ENCODE peak calls at places on chromosome 16, in ten cellular contexts. One of them, this sample, is unnamed.

GRCh38 chr16:47320546-47321315 is 140.1 kb downstream of the ITFG1 start:
- DNase-seq in breast epithelium: no peak
- DNase-seq in Daoy: no peak
- DNase-seq in substantia nigra: no peak
- DNase-seq in AG10803: peak
- DNase-seq in naive thymus-derived CD4-positive, alpha-beta T cell: no peak
- DNase-seq in psoas muscle: no peak
- DNase-seq in T-helper 1 cell: no peak
- DNase-seq in neural progenitor cell: no peak
- DNase-seq in GM10248: no peak
- DNase-seq in this sample: peak

GRCh38 chr16:49560018-49560830 is 186.6 kb downstream of the C16orf78 start:
- DNase-seq in breast epithelium: no peak
- DNase-seq in Daoy: no peak
- DNase-seq in substantia nigra: no peak
- DNase-seq in AG10803: no peak
- DNase-seq in naive thymus-derived CD4-positive, alpha-beta T cell: no peak
- DNase-seq in psoas muscle: peak
- DNase-seq in T-helper 1 cell: no peak
- DNase-seq in neural progenitor cell: no peak
- DNase-seq in GM10248: no peak
- DNase-seq in this sample: no peak

GRCh38 chr16:68319185-68319908 is 8.5 kb downstream of the PRMT7 start:
- DNase-seq in breast epithelium: no peak
- DNase-seq in Daoy: no peak
- DNase-seq in substantia nigra: no peak
- DNase-seq in AG10803: no peak
- DNase-seq in naive thymus-derived CD4-positive, alpha-beta T cell: peak
- DNase-seq in psoas muscle: no peak
- DNase-seq in T-helper 1 cell: peak
- DNase-seq in neural progenitor cell: no peak
- DNase-seq in GM10248: peak
- DNase-seq in this sample: peak

GRCh38 chr16:22282254-22282892 is 14.8 kb upstream of the POLR3E start:
- DNase-seq in breast epithelium: no peak
- DNase-seq in Daoy: no peak
- DNase-seq in substantia nigra: no peak
- DNase-seq in AG10803: no peak
- DNase-seq in naive thymus-derived CD4-positive, alpha-beta T cell: no peak
- DNase-seq in psoas muscle: no peak
- DNase-seq in T-helper 1 cell: no peak
- DNase-seq in neural progenitor cell: no peak
- DNase-seq in GM10248: no peak
- DNase-seq in this sample: no peak

GRCh38 chr16:49019081-49019633 is 262.5 kb downstream of the CBLN1 start:
- DNase-seq in breast epithelium: no peak
- DNase-seq in Daoy: peak
- DNase-seq in substantia nigra: no peak
- DNase-seq in AG10803: peak
- DNase-seq in naive thymus-derived CD4-positive, alpha-beta T cell: no peak
- DNase-seq in psoas muscle: no peak
- DNase-seq in T-helper 1 cell: no peak
- DNase-seq in neural progenitor cell: peak
- DNase-seq in GM10248: no peak
- DNase-seq in this sample: peak

GRCh38 chr16:83269541-83269940 is 538.2 kb upstream of the HSBP1 start:
- DNase-seq in breast epithelium: no peak
- DNase-seq in Daoy: no peak
- DNase-seq in substantia nigra: no peak
- DNase-seq in AG10803: no peak
- DNase-seq in naive thymus-derived CD4-positive, alpha-beta T cell: no peak
- DNase-seq in psoas muscle: no peak
- DNase-seq in T-helper 1 cell: no peak
- DNase-seq in neural progenitor cell: no peak
- DNase-seq in GM10248: no peak
- DNase-seq in this sample: no peak

GRCh38 chr16:57060323-57061083 is 31.9 kb upstream of the CPNE2 start:
- DNase-seq in breast epithelium: no peak
- DNase-seq in Daoy: no peak
- DNase-seq in substantia nigra: no peak
- DNase-seq in AG10803: peak
- DNase-seq in naive thymus-derived CD4-positive, alpha-beta T cell: no peak
- DNase-seq in psoas muscle: no peak
- DNase-seq in T-helper 1 cell: no peak
- DNase-seq in neural progenitor cell: no peak
- DNase-seq in GM10248: no peak
- DNase-seq in this sample: no peak

GRCh38 chr16:75535211-75535843 is 581 bp downstream of the CHST5 start:
- DNase-seq in breast epithelium: no peak
- DNase-seq in Daoy: no peak
- DNase-seq in substantia nigra: no peak
- DNase-seq in AG10803: no peak
- DNase-seq in naive thymus-derived CD4-positive, alpha-beta T cell: no peak
- DNase-seq in psoas muscle: no peak
- DNase-seq in T-helper 1 cell: no peak
- DNase-seq in neural progenitor cell: no peak
- DNase-seq in GM10248: no peak
- DNase-seq in this sample: no peak

GRCh38 chr16:30561212-30561816 is 3.1 kb upstream of the ZNF764 start:
- DNase-seq in breast epithelium: no peak
- DNase-seq in Daoy: no peak
- DNase-seq in substantia nigra: no peak
- DNase-seq in AG10803: no peak
- DNase-seq in naive thymus-derived CD4-positive, alpha-beta T cell: peak
- DNase-seq in psoas muscle: peak
- DNase-seq in T-helper 1 cell: peak
- DNase-seq in neural progenitor cell: peak
- DNase-seq in GM10248: peak
- DNase-seq in this sample: no peak

GRCh38 chr16:3281222-3281621 is 2.1 kb upstream of the ZNF263 start:
- DNase-seq in breast epithelium: no peak
- DNase-seq in Daoy: no peak
- DNase-seq in substantia nigra: no peak
- DNase-seq in AG10803: no peak
- DNase-seq in naive thymus-derived CD4-positive, alpha-beta T cell: no peak
- DNase-seq in psoas muscle: no peak
- DNase-seq in T-helper 1 cell: no peak
- DNase-seq in neural progenitor cell: no peak
- DNase-seq in GM10248: no peak
- DNase-seq in this sample: no peak

GRCh38 chr16:11094075-11094593 is 149.8 kb downstream of the CLEC16A start:
- DNase-seq in breast epithelium: no peak
- DNase-seq in Daoy: peak
- DNase-seq in substantia nigra: no peak
- DNase-seq in AG10803: peak
- DNase-seq in naive thymus-derived CD4-positive, alpha-beta T cell: peak
- DNase-seq in psoas muscle: no peak
- DNase-seq in T-helper 1 cell: peak
- DNase-seq in neural progenitor cell: no peak
- DNase-seq in GM10248: peak
- DNase-seq in this sample: peak

GRCh38 chr16:48503779-48504178 is 106.2 kb downstream of the N4BP1 start:
- DNase-seq in breast epithelium: no peak
- DNase-seq in Daoy: peak
- DNase-seq in substantia nigra: no peak
- DNase-seq in AG10803: peak
- DNase-seq in naive thymus-derived CD4-positive, alpha-beta T cell: no peak
- DNase-seq in psoas muscle: peak
- DNase-seq in T-helper 1 cell: no peak
- DNase-seq in neural progenitor cell: no peak
- DNase-seq in GM10248: no peak
- DNase-seq in this sample: peak

This sample was measured in IMR-90.